ENCODE peak calls at places on chromosomes 12 and 14, in nine cellular contexts. One of them, this sample, is unnamed.

GRCh38 chr12:13362260-13362841 is 165.8 kb downstream of the EMP1 start:
- DNase-seq in IMR-90: peak; percentile 5
- DNase-seq in upper lobe of left lung: no peak
- DNase-seq in lower lobe of right lung: peak; percentile 54
- DNase-seq in ovary: no peak
- DNase-seq in A549: peak; percentile 60
- DNase-seq in pancreas: peak; percentile 77
- DNase-seq in esophagus squamous epithelium: no peak
- DNase-seq in Peyer's patch: peak; percentile 79
- DNase-seq in this sample: peak; percentile 59

GRCh38 chr12:95074766-95075165 is 1.3 kb upstream of the NR2C1 start:
- DNase-seq in IMR-90: no peak
- DNase-seq in upper lobe of left lung: no peak
- DNase-seq in lower lobe of right lung: no peak
- DNase-seq in ovary: no peak
- DNase-seq in A549: no peak
- DNase-seq in pancreas: no peak
- DNase-seq in esophagus squamous epithelium: no peak
- DNase-seq in Peyer's patch: no peak
- DNase-seq in this sample: no peak

GRCh38 chr12:51678086-51678724 is 87.2 kb downstream of the SCN8A start:
- DNase-seq in IMR-90: peak; percentile 67
- DNase-seq in upper lobe of left lung: no peak
- DNase-seq in lower lobe of right lung: no peak
- DNase-seq in ovary: no peak
- DNase-seq in A549: peak; percentile 81
- DNase-seq in pancreas: no peak
- DNase-seq in esophagus squamous epithelium: no peak
- DNase-seq in Peyer's patch: no peak
- DNase-seq in this sample: peak; percentile 44

GRCh38 chr12:29831173-29831572 is 47.4 kb upstream of the TMTC1 start:
- DNase-seq in IMR-90: no peak
- DNase-seq in upper lobe of left lung: peak; percentile 8
- DNase-seq in lower lobe of right lung: no peak
- DNase-seq in ovary: no peak
- DNase-seq in A549: no peak
- DNase-seq in pancreas: no peak
- DNase-seq in esophagus squamous epithelium: no peak
- DNase-seq in Peyer's patch: no peak
- DNase-seq in this sample: no peak

GRCh38 chr14:80959448-80960006 is 4.1 kb downstream of the TSHR start:
- DNase-seq in IMR-90: no peak
- DNase-seq in upper lobe of left lung: no peak
- DNase-seq in lower lobe of right lung: no peak
- DNase-seq in ovary: no peak
- DNase-seq in A549: no peak
- DNase-seq in pancreas: no peak
- DNase-seq in esophagus squamous epithelium: peak; percentile 1
- DNase-seq in Peyer's patch: no peak
- DNase-seq in this sample: no peak

GRCh38 chr14:97336179-97336578 is 539.0 kb downstream of the VRK1 start:
- DNase-seq in IMR-90: no peak
- DNase-seq in upper lobe of left lung: no peak
- DNase-seq in lower lobe of right lung: no peak
- DNase-seq in ovary: no peak
- DNase-seq in A549: no peak
- DNase-seq in pancreas: no peak
- DNase-seq in esophagus squamous epithelium: no peak
- DNase-seq in Peyer's patch: no peak
- DNase-seq in this sample: no peak

GRCh38 chr12:28963554-28963953 is 185.5 kb upstream of the FAR2 start:
- DNase-seq in IMR-90: peak; percentile 54
- DNase-seq in upper lobe of left lung: no peak
- DNase-seq in lower lobe of right lung: no peak
- DNase-seq in ovary: no peak
- DNase-seq in A549: no peak
- DNase-seq in pancreas: no peak
- DNase-seq in esophagus squamous epithelium: no peak
- DNase-seq in Peyer's patch: no peak
- DNase-seq in this sample: no peak

GRCh38 chr12:99960312-99960711 is 24.4 kb downstream of the ANKS1B start:
- DNase-seq in IMR-90: no peak
- DNase-seq in upper lobe of left lung: no peak
- DNase-seq in lower lobe of right lung: no peak
- DNase-seq in ovary: no peak
- DNase-seq in A549: no peak
- DNase-seq in pancreas: no peak
- DNase-seq in esophagus squamous epithelium: no peak
- DNase-seq in Peyer's patch: no peak
- DNase-seq in this sample: no peak

GRCh38 chr12:123269395-123269892 is 2.2 kb downstream of the CDK2AP1 start:
- DNase-seq in IMR-90: peak; percentile 61
- DNase-seq in upper lobe of left lung: peak; percentile 90
- DNase-seq in lower lobe of right lung: peak; percentile 76
- DNase-seq in ovary: peak; percentile 69
- DNase-seq in A549: no peak
- DNase-seq in pancreas: peak; percentile 77
- DNase-seq in esophagus squamous epithelium: no peak
- DNase-seq in Peyer's patch: peak; percentile 67
- DNase-seq in this sample: peak; percentile 47

GRCh38 chr14:99132821-99133562 is 139.0 kb downstream of the BCL11B start:
- DNase-seq in IMR-90: no peak
- DNase-seq in upper lobe of left lung: no peak
- DNase-seq in lower lobe of right lung: no peak
- DNase-seq in ovary: no peak
- DNase-seq in A549: no peak
- DNase-seq in pancreas: no peak
- DNase-seq in esophagus squamous epithelium: no peak
- DNase-seq in Peyer's patch: no peak
- DNase-seq in this sample: no peak

GRCh38 chr12:15629761-15630160 is 159.4 kb downstream of the EPS8 start:
- DNase-seq in IMR-90: peak; percentile 69
- DNase-seq in upper lobe of left lung: no peak
- DNase-seq in lower lobe of right lung: no peak
- DNase-seq in ovary: no peak
- DNase-seq in A549: no peak
- DNase-seq in pancreas: no peak
- DNase-seq in esophagus squamous epithelium: no peak
- DNase-seq in Peyer's patch: no peak
- DNase-seq in this sample: no peak

GRCh38 chr14:100610511-100611217 is 23.4 kb upstream of the BEGAIN start:
- DNase-seq in IMR-90: peak; percentile 36
- DNase-seq in upper lobe of left lung: no peak
- DNase-seq in lower lobe of right lung: no peak
- DNase-seq in ovary: no peak
- DNase-seq in A549: peak; percentile 52
- DNase-seq in pancreas: peak; percentile 52
- DNase-seq in esophagus squamous epithelium: no peak
- DNase-seq in Peyer's patch: peak; percentile 48
- DNase-seq in this sample: no peak

GRCh38 chr12:40446385-40446784 is 221.6 kb downstream of the LRRK2 start:
- DNase-seq in IMR-90: peak; percentile 2
- DNase-seq in upper lobe of left lung: no peak
- DNase-seq in lower lobe of right lung: no peak
- DNase-seq in ovary: no peak
- DNase-seq in A549: peak; percentile 32
- DNase-seq in pancreas: no peak
- DNase-seq in esophagus squamous epithelium: no peak
- DNase-seq in Peyer's patch: no peak
- DNase-seq in this sample: no peak

GRCh38 chr14:89616425-89617141 is 199.6 kb upstream of the FOXN3 start:
- DNase-seq in IMR-90: peak; percentile 39
- DNase-seq in upper lobe of left lung: no peak
- DNase-seq in lower lobe of right lung: no peak
- DNase-seq in ovary: no peak
- DNase-seq in A549: no peak
- DNase-seq in pancreas: no peak
- DNase-seq in esophagus squamous epithelium: no peak
- DNase-seq in Peyer's patch: no peak
- DNase-seq in this sample: peak; percentile 45

DNA sequence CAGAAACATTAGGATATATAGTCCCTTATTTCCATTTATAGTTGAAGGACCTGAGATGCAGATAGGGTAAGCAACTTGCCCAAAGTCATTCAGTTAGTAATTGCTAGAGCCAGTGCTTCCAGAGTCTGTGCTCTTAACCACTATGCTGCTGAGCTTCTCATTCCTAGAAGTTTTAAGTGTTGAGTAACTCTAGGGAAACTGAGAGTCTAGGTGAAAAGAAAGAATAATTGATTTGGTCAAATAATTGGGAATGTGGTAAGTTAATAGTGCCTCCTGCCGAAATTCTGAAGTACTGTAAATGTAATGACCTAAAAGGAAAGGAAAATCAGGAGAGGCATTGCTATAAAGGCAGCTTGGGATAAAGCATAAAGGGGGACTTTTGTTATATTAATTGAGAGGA is 14.1 kb downstream of the PYROXD1 start:
- DNase-seq in IMR-90: peak; percentile 56
- DNase-seq in upper lobe of left lung: no peak
- DNase-seq in lower lobe of right lung: no peak
- DNase-seq in ovary: no peak
- DNase-seq in A549: no peak
- DNase-seq in pancreas: no peak
- DNase-seq in esophagus squamous epithelium: no peak
- DNase-seq in Peyer's patch: no peak
- DNase-seq in this sample: peak; percentile 18
- TF ChIP-seq CTCF in IMR-90: peak; percentile 43
- TF ChIP-seq CTCF in upper lobe of left lung: no peak
- TF ChIP-seq CTCF in lower lobe of right lung: no peak
- TF ChIP-seq CTCF in ovary: no peak
- TF ChIP-seq CTCF in A549: peak; percentile 28
- TF ChIP-seq CTCF in pancreas: no peak
- TF ChIP-seq CTCF in esophagus squamous epithelium: no peak
- TF ChIP-seq CTCF in Peyer's patch: no peak
- TF ChIP-seq CTCF in this sample: peak; percentile 22

DNA sequence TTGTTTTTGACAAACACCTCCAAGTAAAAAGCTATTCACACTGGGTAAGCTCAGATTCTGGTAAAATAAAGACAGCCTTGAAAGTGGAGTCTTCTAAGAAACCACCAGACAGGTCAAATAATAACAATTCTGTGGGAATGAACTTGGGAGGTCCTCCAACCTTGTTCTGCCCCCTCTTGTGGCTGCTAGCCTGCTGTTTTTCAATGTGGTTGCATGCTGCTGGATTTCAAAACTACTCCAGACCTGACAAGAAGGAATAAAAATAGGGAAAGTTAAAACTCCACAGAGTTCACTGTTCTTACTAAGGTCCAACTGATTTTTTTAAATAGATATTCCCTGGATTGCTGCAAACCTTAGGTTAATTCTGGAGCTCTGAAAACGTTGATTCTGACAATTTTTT is 32.2 kb upstream of the RIN3 start:
- DNase-seq in IMR-90: peak; percentile 64
- DNase-seq in upper lobe of left lung: no peak
- DNase-seq in lower lobe of right lung: no peak
- DNase-seq in ovary: no peak
- DNase-seq in A549: no peak
- DNase-seq in pancreas: no peak
- DNase-seq in esophagus squamous epithelium: no peak
- DNase-seq in Peyer's patch: no peak
- DNase-seq in this sample: peak; percentile 42
- H3K27ac ChIP-seq in IMR-90: no peak overlapping the region
- H3K27ac ChIP-seq in upper lobe of left lung: no peak overlapping the region
- H3K27ac ChIP-seq in lower lobe of right lung: no peak overlapping the region
- H3K27ac ChIP-seq in ovary: no peak overlapping the region
- H3K27ac ChIP-seq in A549: no peak overlapping the region
- H3K27ac ChIP-seq in pancreas: no peak overlapping the region
- H3K27ac ChIP-seq in esophagus squamous epithelium: no peak overlapping the region
- H3K27ac ChIP-seq in Peyer's patch: no peak overlapping the region
- H3K27ac ChIP-seq in this sample: no peak overlapping the region

GRCh38 chr14:31476131-31476917 is 11.5 kb downstream of the GPR33 start:
- DNase-seq in IMR-90: no peak
- DNase-seq in upper lobe of left lung: no peak
- DNase-seq in lower lobe of right lung: no peak
- DNase-seq in ovary: no peak
- DNase-seq in A549: no peak
- DNase-seq in pancreas: no peak
- DNase-seq in esophagus squamous epithelium: no peak
- DNase-seq in Peyer's patch: no peak
- DNase-seq in this sample: no peak
- TF ChIP-seq CTCF in IMR-90: no peak
- TF ChIP-seq CTCF in upper lobe of left lung: no peak
- TF ChIP-seq CTCF in lower lobe of right lung: no peak
- TF ChIP-seq CTCF in ovary: no peak
- TF ChIP-seq CTCF in A549: no peak
- TF ChIP-seq CTCF in pancreas: no peak
- TF ChIP-seq CTCF in esophagus squamous epithelium: no peak
- TF ChIP-seq CTCF in Peyer's patch: no peak
- TF ChIP-seq CTCF in this sample: no peak

GRCh38 chr12:31895449-31896150 is 63.6 kb upstream of the RESF1 start:
- DNase-seq in IMR-90: no peak
- DNase-seq in upper lobe of left lung: no peak
- DNase-seq in lower lobe of right lung: no peak
- DNase-seq in ovary: no peak
- DNase-seq in A549: no peak
- DNase-seq in pancreas: no peak
- DNase-seq in esophagus squamous epithelium: no peak
- DNase-seq in Peyer's patch: no peak
- DNase-seq in this sample: no peak
- H3K27ac ChIP-seq in IMR-90: no peak overlapping the region
- H3K27ac ChIP-seq in upper lobe of left lung: peak overlapping the region; percentile 76
- H3K27ac ChIP-seq in lower lobe of right lung: peak overlapping the region; percentile 64
- H3K27ac ChIP-seq in ovary: no peak overlapping the region
- H3K27ac ChIP-seq in A549: no peak overlapping the region
- H3K27ac ChIP-seq in pancreas: no peak overlapping the region
- H3K27ac ChIP-seq in esophagus squamous epithelium: peak overlapping the region; percentile 12
- H3K27ac ChIP-seq in Peyer's patch: peak overlapping the region; percentile 66
- H3K27ac ChIP-seq in this sample: no peak overlapping the region

GRCh38 chr14:74936151-74936550 is 13.1 kb upstream of the RPS6KL1 start:
- DNase-seq in IMR-90: no peak
- DNase-seq in upper lobe of left lung: no peak
- DNase-seq in lower lobe of right lung: no peak
- DNase-seq in ovary: no peak
- DNase-seq in A549: no peak
- DNase-seq in pancreas: no peak
- DNase-seq in esophagus squamous epithelium: no peak
- DNase-seq in Peyer's patch: no peak
- DNase-seq in this sample: no peak
- TF ChIP-seq CTCF in IMR-90: no peak
- TF ChIP-seq CTCF in upper lobe of left lung: no peak
- TF ChIP-seq CTCF in lower lobe of right lung: no peak
- TF ChIP-seq CTCF in ovary: no peak
- TF ChIP-seq CTCF in A549: no peak
- TF ChIP-seq CTCF in pancreas: no peak
- TF ChIP-seq CTCF in esophagus squamous epithelium: no peak
- TF ChIP-seq CTCF in Peyer's patch: no peak
- TF ChIP-seq CTCF in this sample: no peak

DNA sequence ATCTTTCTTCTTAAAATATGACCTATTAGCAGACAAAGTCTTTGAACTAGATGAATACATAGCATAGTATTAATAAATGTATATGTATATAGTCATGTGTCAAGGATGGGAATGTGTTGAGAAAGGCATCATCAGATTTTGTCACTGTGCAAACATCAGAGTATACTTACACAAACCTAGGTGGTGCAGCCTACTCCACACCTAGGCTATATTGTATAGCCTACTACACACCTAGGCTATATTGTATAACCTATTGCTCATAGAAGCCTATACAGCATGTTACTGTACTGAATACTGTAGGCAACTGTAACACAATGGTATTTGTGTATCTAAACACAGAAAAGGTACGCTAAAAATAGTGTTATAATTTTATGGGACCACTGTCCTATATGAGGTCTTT is 47.6 kb downstream of the PTPN21 start:
- DNase-seq in IMR-90: no peak
- DNase-seq in upper lobe of left lung: no peak
- DNase-seq in lower lobe of right lung: no peak
- DNase-seq in ovary: no peak
- DNase-seq in A549: no peak
- DNase-seq in pancreas: no peak
- DNase-seq in esophagus squamous epithelium: no peak
- DNase-seq in Peyer's patch: no peak
- DNase-seq in this sample: no peak
- H3K27ac ChIP-seq in IMR-90: no peak overlapping the region
- H3K27ac ChIP-seq in upper lobe of left lung: no peak overlapping the region
- H3K27ac ChIP-seq in lower lobe of right lung: no peak overlapping the region
- H3K27ac ChIP-seq in ovary: no peak overlapping the region
- H3K27ac ChIP-seq in A549: no peak overlapping the region
- H3K27ac ChIP-seq in pancreas: no peak overlapping the region
- H3K27ac ChIP-seq in esophagus squamous epithelium: no peak overlapping the region
- H3K27ac ChIP-seq in Peyer's patch: no peak overlapping the region
- H3K27ac ChIP-seq in this sample: no peak overlapping the region

This sample was measured in brain microvascular endothelial cell.